ENCODE peak calls at places on chromosome 15, in nine cellular contexts. E is left cardiac atrium; T is stimulated activated CD4-positive, alpha-beta T cell treated with anti-CD3 and anti-CD28 coated beads, Interleukin-12 subunit alpha, Interleukin-12 subunit beta, amount 100 ng/mL, for 48 hours; M is NCI-H1930; X is A673; S is transverse colon; W is AG08396; F is pancreas; D is LoVo. Z is an unnamed sample.
A peak's percentile ranks its signal among the peaks of the same experiment; 100 is the strongest.

GRCh38 chr15:69515508-69516290 is 63.1 kb downstream of the RPLP1 start:
- DNase-seq in E (no peak), T (no peak), M (no peak), X (no peak), S (no peak), W (no peak), F (no peak), D (no peak), Z (no peak)

GRCh38 chr15:88021601-88022000 is 234.9 kb downstream of the NTRK3 start:
- DNase-seq in E (no peak), T (no peak), M (no peak), X (no peak), S (no peak), W (no peak), F (no peak), D (no peak), Z (no peak)

GRCh38 chr15:38651328-38652038 is 86.9 kb upstream of the RASGRP1 start:
- DNase-seq in E (no peak), T (no peak), M (no peak), X (no peak), S (peak; percentile 15), W (no peak), F (no peak), D (no peak), Z (no peak)

GRCh38 chr15:65732698-65733097 is 59.4 kb downstream of the DENND4A start:
- DNase-seq in E (no peak), T (no peak), M (no peak), X (no peak), S (no peak), W (no peak), F (no peak), D (no peak), Z (no peak)

GRCh38 chr15:32844118-32844711 is 126.4 kb downstream of the GREM1 start:
- DNase-seq in E (no peak), T (no peak), M (no peak), X (peak; percentile 59), S (no peak), W (no peak), F (no peak), D (peak; percentile 32), Z (peak; percentile 72)

GRCh38 chr15:91866971-91867372 is 13.5 kb downstream of the SLCO3A1 start:
- DNase-seq in E (peak; percentile 70), T (no peak), M (no peak), X (no peak), S (no peak), W (peak; percentile 35), F (no peak), D (no peak), Z (no peak)

GRCh38 chr15:95291878-95292472 is 1038.5 kb upstream of the NR2F2 start:
- DNase-seq in E (no peak), T (no peak), M (no peak), X (peak; percentile 72), S (no peak), W (no peak), F (no peak), D (peak; percentile 64), Z (peak; percentile 33)

GRCh38 chr15:41575282-41575681 is 16.3 kb downstream of the TYRO3 start:
- DNase-seq in E (no peak), T (no peak), M (no peak), X (no peak), S (no peak), W (no peak), F (peak; percentile 89), D (no peak), Z (no peak)

GRCh38 chr15:80556694-80557367 is 138.3 kb upstream of the ABHD17C start:
- DNase-seq in E (no peak), T (no peak), M (no peak), X (no peak), S (no peak), W (no peak), F (no peak), D (no peak), Z (no peak)

GRCh38 chr15:37204698-37205097 is 104.3 kb upstream of the MEIS2 start:
- DNase-seq in E (no peak), T (no peak), M (no peak), X (peak; percentile 2), S (no peak), W (no peak), F (no peak), D (no peak), Z (peak; percentile 72)

GRCh38 chr15:84595660-84596059 is 5.1 kb upstream of the ZSCAN2 start:
- DNase-seq in E (no peak), T (no peak), M (no peak), X (no peak), S (no peak), W (no peak), F (no peak), D (no peak), Z (no peak)

GRCh38 chr15:23566070-23567050 is 886 bp downstream of the MKRN3 start:
- DNase-seq in E (no peak), T (no peak), M (peak; percentile 40), X (no peak), S (no peak), W (no peak), F (peak; percentile 47), D (no peak), Z (peak; percentile 93)

GRCh38 chr15:87710406-87710805 is 546.1 kb downstream of the NTRK3 start:
- DNase-seq in E (no peak), T (no peak), M (no peak), X (no peak), S (peak; percentile 8), W (no peak), F (no peak), D (no peak), Z (no peak)

GRCh38 chr15:43881944-43882343 is 55.1 kb downstream of the WDR76 start:
- DNase-seq in E (no peak), T (no peak), M (peak; percentile 5), X (peak; percentile 23), S (no peak), W (no peak), F (no peak), D (no peak), Z (peak; percentile 37)

GRCh38 chr15:80801891-80802680 is 22.9 kb downstream of the CEMIP start:
- DNase-seq in E (peak; percentile 73), T (no peak), M (no peak), X (no peak), S (peak; percentile 32), W (no peak), F (no peak), D (no peak), Z (peak; percentile 76)

GRCh38 chr15:69253156-69253555 is 45.6 kb upstream of the PAQR5 start:
- DNase-seq in E (peak; percentile 61), T (no peak), M (no peak), X (peak; percentile 91), S (no peak), W (peak; percentile 45), F (no peak), D (no peak), Z (peak; percentile 81)

GRCh38 chr15:90219421-90220141 is 14.2 kb downstream of the CIB1 start:
- DNase-seq in E (no peak), T (peak; percentile 34), M (no peak), X (peak; percentile 64), S (peak; percentile 57), W (peak; percentile 71), F (peak; percentile 77), D (no peak), Z (peak; percentile 22)

GRCh38 chr15:88661766-88662556 is 23.1 kb downstream of the ISG20 start:
- DNase-seq in E (no peak), T (no peak), M (no peak), X (no peak), S (no peak), W (no peak), F (no peak), D (no peak), Z (no peak)

GRCh38 chr15:26352909-26353308 is 420.0 kb downstream of the GABRB3 start:
- DNase-seq in E (no peak), T (no peak), M (no peak), X (no peak), S (no peak), W (no peak), F (no peak), D (no peak), Z (peak; percentile 14)

GRCh38 chr15:69648215-69648614 is 195.6 kb downstream of the RPLP1 start:
- DNase-seq in E (no peak), T (no peak), M (no peak), X (peak; percentile 6), S (no peak), W (no peak), F (peak; percentile 21), D (no peak), Z (peak; percentile 64)

GRCh38 chr15:92907880-92908279 is 7.8 kb downstream of the CHD2 start:
- DNase-seq in E (peak; percentile 62), T (no peak), M (no peak), X (peak; percentile 87), S (no peak), W (peak; percentile 50), F (no peak), D (no peak), Z (peak; percentile 82)

GRCh38 chr15:91031796-91032195 is 9.4 kb upstream of the VPS33B start:
- DNase-seq in E (no peak), T (no peak), M (no peak), X (no peak), S (no peak), W (no peak), F (no peak), D (no peak), Z (no peak)

GRCh38 chr15:68054658-68055223 is 626 bp downstream of the PIAS1 start:
- DNase-seq in E (peak; percentile 68), T (peak; percentile 33), M (no peak), X (peak; percentile 83), S (peak; percentile 62), W (peak; percentile 52), F (peak; percentile 84), D (peak; percentile 27), Z (peak; percentile 82)

GRCh38 chr15:89458440-89458839 is 37.9 kb downstream of the RHCG start:
- DNase-seq in E (no peak), T (no peak), M (no peak), X (no peak), S (no peak), W (no peak), F (no peak), D (no peak), Z (no peak)

GRCh38 chr15:60351066-60351465 is 46.7 kb downstream of the ANXA2 start:
- DNase-seq in E (no peak), T (no peak), M (no peak), X (no peak), S (no peak), W (no peak), F (no peak), D (no peak), Z (peak; percentile 28)

GRCh38 chr15:22956257-22956979 is 23.8 kb downstream of the CYFIP1 start:
- DNase-seq in E (no peak), T (no peak), M (no peak), X (no peak), S (no peak), W (no peak), F (no peak), D (no peak), Z (peak; percentile 6)

GRCh38 chr15:47718474-47719440 is 1.5 kb downstream of the SEMA6D start:
- DNase-seq in E (peak; percentile 36), T (no peak), M (peak; percentile 5), X (peak; percentile 49), S (peak; percentile 45), W (peak; percentile 61), F (no peak), D (no peak), Z (peak; percentile 79)

GRCh38 chr15:58741032-58741431 is 8.5 kb downstream of the ADAM10 start:
- DNase-seq in E (no peak), T (no peak), M (no peak), X (no peak), S (no peak), W (no peak), F (no peak), D (no peak), Z (no peak)

GRCh38 chr15:31031471-31032064 is 40.1 kb upstream of the MTMR10 start:
- DNase-seq in E (no peak), T (no peak), M (no peak), X (no peak), S (no peak), W (no peak), F (no peak), D (no peak), Z (peak; percentile 14)

GRCh38 chr15:84600331-84600686 is 500 bp upstream of the ZSCAN2 start:
- DNase-seq in E (peak; percentile 93), T (peak; percentile 58), M (peak; percentile 6), X (peak; percentile 94), S (peak; percentile 91), W (peak; percentile 92), F (peak; percentile 90), D (peak; percentile 91), Z (peak; percentile 77)